ENCODE peak calls at places on chromosomes 5 and 9, in nine cellular contexts. O, E, H, C, P, V, J, X and G are unnamed samples.

GRCh38 chr5:56360816-56361215 is 127.7 kb upstream of the ANKRD55 start:
- DNase-seq in X (no peak), C (no peak), J (no peak), E (no peak), V (no peak), O (no peak), H (no peak), P (no peak), G (no peak)

GRCh38 chr9:135478858-135479468 is 619 bp upstream of the PPP1R26 start:
- DNase-seq in E (peak), X (no peak), C (no peak), P (no peak), V (no peak), O (peak), J (no peak), H (peak), G (peak)

GRCh38 chr5:149450199-149450598 is 71.1 kb upstream of the IL17B start:
- DNase-seq in E (peak), O (peak), V (no peak), P (no peak), C (no peak), H (peak), J (peak), X (no peak), G (no peak)

GRCh38 chr5:472076-472655 is 29.2 kb downstream of the EXOC3 start:
- DNase-seq in P (peak), E (no peak), O (no peak), J (peak), H (peak), X (no peak), V (peak), C (no peak), G (no peak)

GRCh38 chr5:149628221-149628620 is 46.9 kb downstream of the ARHGEF37 start:
- DNase-seq in X (no peak), V (no peak), P (no peak), C (no peak), H (peak), J (no peak), E (no peak), O (no peak), G (no peak)

GRCh38 chr5:136014049-136014516 is 14.7 kb upstream of the TGFBI start:
- DNase-seq in J (no peak), C (no peak), X (no peak), E (no peak), O (peak), P (no peak), V (peak), H (no peak), G (no peak)

GRCh38 chr5:132753135-132753987 is 6.1 kb downstream of the CCNI2 start:
- DNase-seq in V (peak), P (peak), C (no peak), J (no peak), O (no peak), E (peak), H (peak), X (no peak), G (no peak)

GRCh38 chr5:150559701-150560100 is 51.8 kb downstream of the NDST1 start:
- DNase-seq in O (no peak), X (no peak), H (no peak), V (no peak), J (no peak), P (no peak), E (peak), C (no peak), G (no peak)

GRCh38 chr5:132971483-132972435 is 8.3 kb upstream of the AFF4 start:
- DNase-seq in C (no peak), V (no peak), E (no peak), O (no peak), J (no peak), P (no peak), H (no peak), X (no peak), G (no peak)

GRCh38 chr9:97502222-97502983 is 937 bp downstream of the TMOD1 start:
- DNase-seq in J (peak), P (peak), H (no peak), E (no peak), C (no peak), X (no peak), O (peak), V (peak), G (no peak)

GRCh38 chr5:135468086-135468485 is 15.9 kb upstream of the TIFAB start:
- DNase-seq in O (no peak), J (no peak), C (no peak), P (no peak), V (no peak), X (no peak), E (no peak), H (no peak), G (no peak)

GRCh38 chr9:4596165-4596922 is 65.8 kb upstream of the PLPP6 start:
- DNase-seq in X (no peak), V (peak), P (no peak), J (no peak), H (peak), E (no peak), O (no peak), C (peak), G (no peak)

GRCh38 chr5:147482426-147483196 is 27.3 kb downstream of the DPYSL3 start:
- DNase-seq in J (no peak), P (no peak), O (no peak), H (no peak), V (no peak), X (no peak), C (no peak), E (no peak), G (no peak)

GRCh38 chr9:127158995-127159801 is 36.8 kb upstream of the ANGPTL2 start:
- DNase-seq in J (no peak), C (no peak), H (peak), E (peak), P (peak), X (no peak), O (peak), V (no peak), G (peak)

GRCh38 chr9:32886021-32886420 is 102.7 kb downstream of the TMEM215 start:
- DNase-seq in J (no peak), E (no peak), C (no peak), P (no peak), X (peak), V (no peak), H (no peak), O (no peak), G (no peak)

GRCh38 chr5:148760945-148761638 is 65.3 kb upstream of the ADRB2 start:
- DNase-seq in P (no peak), H (no peak), X (no peak), E (no peak), O (no peak), J (no peak), V (peak), C (no peak), G (no peak)

GRCh38 chr5:93512799-93513198 is 68.2 kb downstream of the NR2F1-AS1 start:
- DNase-seq in C (no peak), X (no peak), O (no peak), V (no peak), H (no peak), J (no peak), E (peak), P (no peak), G (no peak)

GRCh38 chr5:43498571-43498970 is 14.9 kb upstream of the TMEM267 start:
- DNase-seq in J (no peak), P (no peak), C (no peak), X (no peak), V (no peak), H (no peak), E (no peak), O (no peak), G (no peak)

GRCh38 chr9:110762783-110763182 is 94.2 kb downstream of the MUSK start:
- DNase-seq in J (no peak), X (no peak), C (no peak), P (no peak), E (no peak), O (no peak), V (no peak), H (no peak), G (no peak)